ENCODE peak calls at places on chromosomes 1 and 21, in seven cellular contexts. R is heart left ventricle, A is sigmoid colon, M is stomach, L is A549, H is K562, W is gastrocnemius medialis. Y is an unnamed sample.

GRCh38 chr1:154186852-154187501 is 4.9 kb downstream of the TPM3 start:
- DNase-seq in R (no peak), A (no peak), M (no peak), L (no peak), H (peak), W (no peak), Y (no peak)

GRCh38 chr1:110511436-110511835 is 7.5 kb downstream of the KCNA10 start:
- DNase-seq in R (no peak), A (no peak), M (no peak), L (no peak), H (no peak), W (no peak), Y (no peak)

GRCh38 chr1:244758700-244759099 is 76.8 kb upstream of the COX20 start:
- DNase-seq in R (no peak), A (no peak), M (no peak), L (no peak), H (no peak), W (no peak), Y (no peak)

GRCh38 chr1:94709891-94710581 is 110.1 kb upstream of the SLC44A3 start:
- DNase-seq in R (no peak), A (no peak), M (no peak), L (no peak), H (no peak), W (no peak), Y (no peak)

GRCh38 chr1:37553598-37553926 is 531 bp downstream of the SNIP1 start:
- DNase-seq in R (no peak), A (no peak), M (no peak), L (no peak), H (peak), W (no peak), Y (no peak)

GRCh38 chr21:15514073-15514946 is 215.5 kb upstream of the USP25 start:
- DNase-seq in R (no peak), A (no peak), M (no peak), L (no peak), H (no peak), W (no peak), Y (no peak)

GRCh38 chr1:104197516-104197915 is 447.8 kb downstream of the AMY1C start:
- DNase-seq in R (no peak), A (no peak), M (no peak), L (no peak), H (no peak), W (no peak), Y (no peak)

GRCh38 chr1:29543586-29543985 is 307.3 kb downstream of the PTPRU start:
- DNase-seq in R (no peak), A (peak), M (no peak), L (no peak), H (no peak), W (no peak), Y (no peak)

GRCh38 chr1:183195146-183195571 is 9.1 kb downstream of the LAMC2 start:
- DNase-seq in R (no peak), A (no peak), M (no peak), L (peak), H (no peak), W (no peak), Y (no peak)
- H3K27ac ChIP-seq in R (no peak), A (no peak), M (no peak), L (no peak), H (no peak), W (no peak), Y (no peak)

GRCh38 chr1:101652476-101652875 is 344.2 kb downstream of the OLFM3 start:
- DNase-seq in R (no peak), A (no peak), M (no peak), L (no peak), H (no peak), W (no peak), Y (no peak)

DNA sequence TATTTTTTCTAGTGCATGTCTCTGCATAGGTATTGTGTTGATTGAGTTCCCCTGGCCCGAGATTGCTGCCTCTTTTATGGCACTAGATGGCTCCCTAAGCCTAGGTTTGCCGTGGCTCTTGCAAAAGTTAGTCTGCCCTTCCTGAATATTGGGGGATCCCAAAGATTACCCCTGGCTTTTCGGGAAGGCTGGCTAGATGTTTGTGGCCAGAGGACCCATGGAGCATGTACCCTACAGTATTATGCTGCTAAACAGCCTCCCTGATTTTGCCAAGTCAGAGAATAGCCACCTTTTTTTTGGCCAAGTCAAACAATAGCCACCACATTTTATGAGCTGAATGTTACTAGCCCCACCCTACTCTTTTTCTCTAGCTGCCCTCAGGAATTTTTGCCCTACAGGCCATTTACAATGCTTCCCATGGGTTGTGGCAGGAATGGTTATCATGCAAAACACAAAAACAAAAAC is 343.2 kb downstream of the OLFM3 start:
- DNase-seq in R (no peak), A (no peak), M (no peak), L (no peak), H (no peak), W (no peak), Y (no peak)
- TF ChIP-seq POLR2A in R (no peak), A (no peak), M (no peak), L (no peak), H (no peak), W (no peak), Y (no peak)

DNA sequence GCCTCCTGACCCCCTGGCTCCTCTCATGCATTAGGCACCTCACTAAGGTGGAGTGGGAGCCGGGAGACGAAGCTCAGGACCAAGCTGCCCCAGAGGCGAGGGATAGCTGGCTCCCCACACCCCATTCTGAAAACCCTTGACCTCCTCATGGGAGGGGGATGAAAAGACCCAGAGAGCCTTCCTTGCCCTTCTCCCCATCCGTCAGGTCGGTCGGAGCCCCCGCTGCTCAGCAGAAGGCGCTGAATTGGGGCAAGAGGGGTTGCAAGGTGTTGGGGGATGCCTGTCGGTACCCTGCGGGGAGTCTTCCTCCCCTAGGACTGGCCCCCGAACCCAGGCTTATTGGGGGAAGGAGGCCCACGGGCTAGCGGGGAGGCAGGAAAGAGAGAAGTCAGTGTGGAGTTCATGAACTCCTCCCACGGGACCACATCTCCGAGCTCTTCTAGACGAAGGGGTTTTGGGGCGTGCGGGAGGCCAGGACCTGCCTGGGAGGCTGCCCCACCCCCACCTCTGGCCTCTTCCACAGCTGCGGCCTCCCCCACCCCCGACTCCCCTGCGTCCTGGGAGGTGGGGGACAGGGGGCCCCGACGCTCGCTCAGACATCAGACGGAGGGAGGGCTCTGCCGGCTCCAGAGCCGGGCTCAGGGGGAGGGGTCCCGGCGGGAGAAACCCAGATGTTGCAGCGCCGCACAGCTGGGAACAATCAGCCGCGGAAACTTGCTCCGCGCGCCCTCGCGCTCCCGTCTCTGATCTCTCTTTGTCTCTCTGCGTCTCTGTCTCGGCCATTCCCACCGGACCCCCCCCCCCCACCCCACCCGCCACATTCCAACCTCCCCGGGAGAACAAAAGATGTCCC is 719 bp downstream of the MFAP2 start:
- DNase-seq in R (no peak), A (peak), M (no peak), L (no peak), H (no peak), W (no peak), Y (no peak)
- H3K27ac ChIP-seq in R (peak), A (peak), M (peak), L (no peak), H (no peak), W (no peak), Y (peak)

GRCh38 chr21:34844924-34845238 is 176.1 kb downstream of the CLIC6 start:
- DNase-seq in R (no peak), A (no peak), M (no peak), L (no peak), H (no peak), W (no peak), Y (peak)

GRCh38 chr21:34846214-34846575 is 177.4 kb downstream of the CLIC6 start:
- DNase-seq in R (no peak), A (no peak), M (no peak), L (no peak), H (no peak), W (no peak), Y (no peak)

GRCh38 chr21:34845521-34846213 is 176.9 kb downstream of the CLIC6 start:
- DNase-seq in R (no peak), A (no peak), M (peak), L (no peak), H (no peak), W (peak), Y (no peak)

GRCh38 chr21:34844033-34844923 is 175.5 kb downstream of the CLIC6 start:
- DNase-seq in R (peak), A (peak), M (peak), L (no peak), H (no peak), W (peak), Y (peak)

DNA sequence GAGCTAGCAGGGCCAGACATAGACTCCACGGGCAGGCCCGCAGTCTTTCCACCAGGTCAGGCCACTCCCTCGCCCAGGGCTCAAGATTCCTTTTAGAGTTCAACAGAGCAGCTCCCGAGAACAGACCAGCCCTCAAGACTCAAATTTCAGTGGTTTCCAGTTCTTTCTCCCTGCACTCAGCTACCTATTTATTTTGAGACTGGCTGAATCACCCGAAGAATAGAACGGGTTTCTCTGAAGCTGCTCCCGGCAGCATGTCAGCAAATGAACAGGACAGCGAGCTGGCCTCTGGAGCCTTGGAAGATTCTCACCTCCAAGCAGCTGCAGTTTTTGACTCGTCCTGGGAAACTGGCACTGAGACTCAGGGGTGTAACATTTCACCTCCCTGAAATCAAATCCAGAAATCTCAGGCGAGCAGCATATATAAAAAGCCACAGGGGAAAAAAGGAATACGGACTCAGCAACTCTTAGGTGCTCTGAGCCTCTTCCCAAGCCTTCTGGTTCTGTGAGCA is 177.9 kb downstream of the CLIC6 start:
- DNase-seq in R (no peak), A (no peak), M (no peak), L (peak), H (no peak), W (peak), Y (peak)
- TF ChIP-seq POLR2A in R (no peak), A (no peak), M (no peak), L (no peak), H (no peak), W (peak), Y (no peak)

DNA sequence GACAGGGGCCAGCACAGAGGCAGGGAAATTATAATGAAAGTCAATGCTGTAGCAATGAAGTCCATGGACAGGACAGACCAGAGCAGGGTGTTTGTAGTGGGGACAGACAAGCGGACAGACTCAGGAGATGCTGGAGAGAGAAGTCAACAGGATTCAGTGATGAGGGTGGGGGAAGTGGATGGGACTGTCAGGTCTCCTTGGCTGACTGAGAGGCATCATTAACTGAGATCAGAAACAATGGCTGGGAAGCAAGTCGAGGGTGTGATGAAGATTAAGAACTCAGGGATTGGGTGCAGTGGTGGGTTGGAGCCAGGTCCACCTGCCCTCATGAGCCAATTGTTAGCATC is 25.5 kb downstream of the CD58 start:
- DNase-seq in R (no peak), A (no peak), M (no peak), L (no peak), H (no peak), W (no peak), Y (no peak)
- H3K27ac ChIP-seq in R (no peak), A (no peak), M (no peak), L (no peak), H (no peak), W (no peak), Y (no peak)

GRCh38 chr1:200040516-200041138 is 13.1 kb downstream of the NR5A2 start:
- DNase-seq in R (no peak), A (no peak), M (no peak), L (no peak), H (no peak), W (no peak), Y (no peak)

GRCh38 chr1:200037904-200038644 is 10.6 kb downstream of the NR5A2 start:
- DNase-seq in R (no peak), A (no peak), M (no peak), L (no peak), H (no peak), W (no peak), Y (no peak)

GRCh38 chr1:200038645-200038986 is 11.1 kb downstream of the NR5A2 start:
- DNase-seq in R (no peak), A (no peak), M (no peak), L (no peak), H (no peak), W (no peak), Y (no peak)

GRCh38 chr1:200039849-200040479 is 12.5 kb downstream of the NR5A2 start:
- DNase-seq in R (no peak), A (no peak), M (no peak), L (no peak), H (no peak), W (no peak), Y (no peak)

DNA sequence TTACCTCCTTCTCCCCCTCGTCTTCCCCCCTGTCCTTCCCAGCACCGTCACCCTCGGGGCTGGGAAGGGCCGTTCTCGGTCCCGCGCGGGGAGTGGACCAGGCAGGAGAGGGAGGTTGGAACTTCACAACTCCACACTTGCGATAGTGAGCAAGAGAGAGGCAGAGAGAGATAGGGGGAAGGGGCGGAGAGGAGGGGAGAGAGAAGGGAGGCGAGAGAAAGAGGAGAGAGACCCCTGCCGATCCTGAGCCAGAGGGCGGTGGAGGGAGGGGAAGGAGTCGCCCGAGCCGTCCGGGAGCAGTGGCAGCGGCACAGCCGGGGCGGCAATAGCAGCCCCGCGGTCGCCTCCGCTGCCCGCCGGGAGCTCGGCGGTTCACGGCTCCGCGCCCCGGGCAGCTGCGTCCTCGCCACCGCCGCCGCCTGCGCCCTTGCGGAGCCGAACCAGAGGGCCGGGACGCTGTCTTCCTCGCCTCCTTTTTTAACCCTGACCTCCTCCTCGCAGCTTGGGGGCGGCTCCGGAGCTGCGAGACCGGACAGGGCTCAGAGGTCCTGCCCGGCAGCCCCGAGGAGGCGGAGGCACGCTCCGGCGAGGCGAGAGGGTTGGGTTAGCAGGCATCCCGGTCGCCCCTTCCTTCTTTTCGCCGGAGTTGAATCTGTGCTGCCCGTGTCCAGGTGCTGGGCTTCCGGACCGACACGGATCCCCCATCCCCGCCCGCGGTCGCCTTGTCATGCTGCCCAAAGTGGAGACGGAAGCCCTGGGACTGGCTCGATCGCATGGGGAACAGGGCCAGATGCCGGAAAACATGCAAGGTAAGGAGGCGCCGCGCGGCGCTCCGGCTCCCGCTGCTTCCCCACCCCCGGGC is 11.7 kb downstream of the NR5A2 start:
- DNase-seq in R (peak), A (no peak), M (peak), L (peak), H (no peak), W (no peak), Y (peak)
- TF ChIP-seq POLR2A in R (no peak), A (no peak), M (no peak), L (peak), H (no peak), W (no peak), Y (no peak)

GRCh38 chr1:52365091-52365745 is 787 bp downstream of the CC2D1B start:
- DNase-seq in R (peak), A (peak), M (peak), L (peak), H (peak), W (peak), Y (peak)

GRCh38 chr1:52364235-52364839 is 1.7 kb downstream of the CC2D1B start:
- DNase-seq in R (no peak), A (no peak), M (no peak), L (no peak), H (peak), W (no peak), Y (no peak)

GRCh38 chr1:52367272-52367671 is 1.3 kb upstream of the CC2D1B start:
- DNase-seq in R (no peak), A (no peak), M (no peak), L (no peak), H (peak), W (no peak), Y (no peak)

GRCh38 chr1:52366517-52366827 is 467 bp upstream of the CC2D1B start:
- DNase-seq in R (no peak), A (no peak), M (no peak), L (no peak), H (no peak), W (no peak), Y (no peak)

DNA sequence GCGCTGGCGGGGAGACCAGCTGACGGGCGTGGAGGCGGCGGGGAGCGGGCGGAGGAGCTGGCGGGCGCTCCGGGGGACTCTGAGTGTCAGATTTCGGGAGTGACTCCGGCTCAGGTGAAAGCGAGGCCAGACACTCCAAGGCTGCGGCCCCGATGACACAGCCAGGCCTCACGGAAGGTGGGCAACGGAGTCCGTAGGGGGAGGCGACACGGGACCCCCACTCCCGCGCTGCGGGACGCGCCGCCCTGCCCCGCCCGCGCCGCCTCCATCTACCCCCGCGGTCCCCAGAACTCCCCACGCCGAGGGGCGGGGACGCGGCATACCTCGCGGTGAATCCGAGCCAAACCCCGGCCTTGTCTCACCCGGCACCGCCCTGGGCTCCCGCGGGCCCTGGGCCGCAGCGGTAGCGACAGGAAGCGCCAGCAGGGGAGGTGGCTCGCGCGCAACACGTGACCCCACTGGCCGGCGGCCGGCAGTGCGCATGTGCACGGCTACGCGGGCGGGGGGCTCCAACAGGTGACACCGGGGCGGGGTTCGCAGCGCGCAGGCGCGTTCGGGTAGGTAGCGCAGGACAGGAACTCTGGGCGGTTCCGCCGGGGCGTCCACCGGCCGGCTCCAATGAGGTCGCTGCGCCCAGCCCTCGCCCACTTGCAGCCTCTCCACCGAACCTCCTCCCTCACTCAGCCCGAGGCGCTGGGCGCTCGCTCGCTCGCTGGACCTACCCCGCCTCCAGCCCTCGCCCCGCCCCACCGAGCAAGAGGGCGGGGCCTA is at the start of gene CC2D1B:
- DNase-seq in R (peak), A (peak), M (peak), L (peak), H (peak), W (peak), Y (peak)
- H3K27ac ChIP-seq in R (peak), A (peak), M (peak), L (peak), H (peak), W (peak), Y (peak)

DNA sequence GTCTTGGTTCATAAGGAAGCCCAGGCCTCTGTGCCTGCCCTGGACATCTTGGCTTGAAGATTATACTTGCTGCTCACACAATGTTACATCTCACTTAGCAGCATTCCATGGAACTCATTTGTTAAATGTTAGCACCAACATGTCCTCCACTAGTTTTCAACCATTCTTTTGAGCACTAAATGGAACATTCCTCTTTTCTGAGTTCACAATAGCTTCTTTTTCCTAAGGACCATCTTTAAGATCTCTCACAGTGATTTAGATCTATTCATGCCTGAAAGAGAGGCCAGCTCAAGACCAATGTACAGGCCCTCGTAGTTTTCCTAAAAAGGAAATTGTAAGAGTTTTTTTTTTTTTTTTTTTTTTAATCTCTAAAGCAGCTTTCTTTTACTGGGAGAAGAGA is 26.6 kb upstream of the CCN1 start:
- DNase-seq in R (no peak), A (no peak), M (no peak), L (no peak), H (no peak), W (no peak), Y (no peak)
- TF ChIP-seq POLR2A in R (no peak), A (no peak), M (no peak), L (no peak), H (no peak), W (no peak), Y (no peak)

GRCh38 chr1:21577933-21578332 is 68.7 kb downstream of the ALPL start:
- DNase-seq in R (no peak), A (no peak), M (no peak), L (no peak), H (no peak), W (no peak), Y (no peak)
- H3K27ac ChIP-seq in R (no peak), A (no peak), M (no peak), L (no peak), H (no peak), W (no peak), Y (no peak)